ENCODE peak calls at places on chromosomes 7 and 10, in eight cellular contexts. A is SK-N-SH, F is HCT116, V is MM.1S, X is GM23248, J is OCI-LY7, P is GM23338, G is hepatocyte. W is an unnamed sample. For H3K4me1, the result is how much of the 10 kb centered on the place peaks cover.

GRCh38 chr7:142614116-142614515 is 135.2 kb upstream of the PRSS1 start:
- DNase-seq in A (no peak), F (no peak), V (no peak), X (peak), J (no peak), P (no peak), G (no peak), W (peak)

GRCh38 chr10:71727429-71728217 is 8.0 kb upstream of the C10orf105 start:
- DNase-seq in A (peak), F (no peak), V (peak), X (peak), J (peak), P (no peak), G (peak), W (peak)

GRCh38 chr10:131422731-131423130 is 111.2 kb upstream of the TCERG1L start:
- DNase-seq in A (no peak), F (no peak), V (no peak), X (no peak), J (no peak), P (no peak), G (no peak), W (no peak)

GRCh38 chr10:87978166-87978565 is 114.7 kb downstream of the PTEN start:
- DNase-seq in A (no peak), F (no peak), V (no peak), X (no peak), J (no peak), P (no peak), G (no peak), W (no peak)

GRCh38 chr7:70347463-70347855 is 749.2 kb downstream of the AUTS2 start:
- DNase-seq in A (no peak), F (no peak), V (no peak), X (no peak), J (no peak), P (no peak), G (no peak), W (no peak)

GRCh38 chr10:73076361-73077183 is 20.1 kb downstream of the P4HA1 start:
- DNase-seq in A (no peak), F (no peak), V (no peak), X (peak), J (peak), P (peak), G (peak), W (peak)

GRCh38 chr7:19404912-19405329 is 259.7 kb upstream of the FERD3L start:
- DNase-seq in A (no peak), F (peak), V (no peak), X (peak), J (no peak), P (peak), G (peak), W (peak)

GRCh38 chr10:69279110-69279509 is 814 bp downstream of the HK1 start:
- DNase-seq in A (no peak), F (no peak), V (no peak), X (no peak), J (peak), P (no peak), G (no peak), W (no peak)

GRCh38 chr7:20535541-20535940 is 79.9 kb upstream of the ABCB5 start:
- DNase-seq in A (no peak), F (no peak), V (no peak), X (no peak), J (no peak), P (no peak), G (no peak), W (no peak)

GRCh38 chr10:72331575-72332422 is 22.9 kb downstream of the DNAJB12 start:
- DNase-seq in A (peak), F (peak), V (peak), X (peak), J (peak), P (peak), G (peak), W (peak)

GRCh38 chr10:87844837-87845623 is 18.3 kb downstream of the KLLN start:
- DNase-seq in A (no peak), F (no peak), V (no peak), X (peak), J (no peak), P (no peak), G (peak), W (peak)

GRCh38 chr10:112898540-112899395 is 51.3 kb upstream of the TCF7L2 start:
- DNase-seq in A (no peak), F (peak), V (no peak), X (peak), J (no peak), P (peak), G (peak), W (no peak)

GRCh38 chr10:68179016-68179415 is 52.9 kb downstream of the ATOH7 start:
- DNase-seq in A (no peak), F (no peak), V (no peak), X (no peak), J (no peak), P (no peak), G (no peak), W (no peak)

GRCh38 chr7:92837214-92837749 is 909 bp upstream of the CDK6 start:
- DNase-seq in A (peak), F (no peak), V (no peak), X (peak), J (no peak), P (no peak), G (no peak), W (peak)

GRCh38 chr7:140924019-140924820 is 509 bp downstream of the BRAF start:
- DNase-seq in A (peak), F (peak), V (peak), X (peak), J (peak), P (peak), G (peak), W (peak)

DNA sequence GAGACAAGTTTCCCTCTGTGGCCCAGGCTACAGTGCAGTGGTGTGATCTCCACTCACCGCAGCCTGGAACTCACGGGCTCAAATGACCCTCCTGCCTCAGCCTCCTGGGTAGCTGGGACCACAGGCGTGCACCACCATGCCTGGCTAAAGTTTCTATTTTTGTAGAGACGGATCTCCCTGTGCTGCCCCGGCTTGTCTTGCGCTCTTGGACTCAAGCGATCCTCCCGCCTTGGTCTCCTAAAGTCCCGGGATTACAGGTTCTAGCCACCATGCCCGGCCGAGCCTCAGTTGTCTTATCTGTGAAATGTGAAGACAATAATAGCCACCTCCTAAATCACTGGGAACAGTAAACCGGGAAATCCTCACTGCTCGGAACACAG is 88.1 kb downstream of the FOXL3 start:
- DNase-seq in A (no peak), F (no peak), V (no peak), X (no peak), J (no peak), P (no peak), G (no peak), W (no peak)
- TF ChIP-seq EZH2phosphoT487 in A (no peak), F (no peak), V (no peak), X (no peak), J (no peak), P (no peak), G (no peak), W (no peak)

DNA sequence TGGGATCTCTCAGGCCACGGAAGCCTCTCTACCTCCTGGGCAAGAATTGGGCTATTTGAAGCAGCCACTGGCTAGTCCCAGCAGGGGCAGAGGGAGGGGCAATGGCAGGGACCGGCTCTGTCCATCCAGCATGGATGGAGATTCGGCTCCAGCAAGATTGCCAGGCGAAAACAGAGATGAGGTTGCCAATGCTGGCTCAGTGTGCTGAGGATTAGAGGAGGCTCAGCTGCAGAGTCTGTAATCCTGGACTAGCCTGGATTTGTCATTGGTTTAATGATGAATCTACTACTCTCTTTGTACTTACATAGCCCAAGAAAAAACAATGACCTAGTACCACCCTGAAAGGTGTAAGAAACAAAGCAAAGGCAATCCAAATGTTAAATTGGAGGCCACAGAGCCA is 112.2 kb upstream of the PDCD4 start:
- DNase-seq in A (no peak), F (no peak), V (no peak), X (no peak), J (no peak), P (no peak), G (no peak), W (no peak)
- H3K4me1 ChIP-seq in A (under half), F (under half), V (under half), X (under half), J (under half), P (under half), G (under half), W (under half)

GRCh38 chr7:120990468-120991118 is 2.1 kb downstream of the CPED1 start:
- DNase-seq in A (peak), F (no peak), V (no peak), X (peak), J (no peak), P (no peak), G (no peak), W (no peak)
- TF ChIP-seq EZH2phosphoT487 in A (no peak), F (no peak), V (no peak), X (no peak), J (no peak), P (no peak), G (no peak), W (no peak)

DNA sequence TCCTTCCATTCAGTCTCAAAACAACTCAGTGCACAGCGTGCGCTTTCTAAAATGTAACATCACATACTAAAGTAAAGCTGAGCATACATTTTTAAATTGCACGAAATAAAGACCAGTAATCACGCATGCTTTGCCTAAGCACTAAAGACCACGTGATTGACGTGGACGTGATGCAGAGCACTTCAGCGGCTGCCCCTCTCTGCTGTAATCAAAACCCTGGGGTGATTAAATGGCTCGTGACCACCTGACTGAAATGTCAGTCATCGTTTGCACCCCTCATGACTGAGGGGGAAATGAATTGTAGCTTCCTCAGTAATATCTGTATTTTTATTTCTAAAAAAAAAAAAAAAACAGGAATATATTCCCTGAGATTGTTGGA is 148.0 kb upstream of the RSU1 start:
- DNase-seq in A (no peak), F (no peak), V (no peak), X (no peak), J (no peak), P (no peak), G (no peak), W (no peak)
- H3K4me1 ChIP-seq in A (under half), F (under half), V (under half), X (under half), J (under half), P (under half), G (under half), W (under half)

DNA sequence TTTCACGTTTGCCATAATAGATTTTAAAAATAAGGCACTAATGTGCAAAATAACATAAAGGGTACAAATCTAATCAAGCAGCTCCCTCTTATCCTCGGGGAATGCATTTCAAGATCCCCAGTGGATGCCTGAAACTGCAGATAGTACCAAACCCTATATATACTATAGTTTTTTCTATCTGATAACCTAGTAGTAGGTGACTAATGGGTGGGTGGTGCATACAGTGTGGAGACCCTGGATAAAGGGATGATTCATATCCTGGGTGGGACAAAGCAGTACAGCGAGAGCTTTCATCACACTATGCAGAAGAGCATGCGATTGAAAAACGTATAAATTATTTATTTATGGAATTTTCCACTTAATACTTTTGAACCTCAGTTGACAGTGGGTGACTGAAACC is 464.5 kb downstream of the GRID1 start:
- DNase-seq in A (no peak), F (no peak), V (no peak), X (no peak), J (no peak), P (no peak), G (no peak), W (no peak)
- TF ChIP-seq EZH2phosphoT487 in A (no peak), F (no peak), V (no peak), X (no peak), J (no peak), P (no peak), G (no peak), W (no peak)

DNA sequence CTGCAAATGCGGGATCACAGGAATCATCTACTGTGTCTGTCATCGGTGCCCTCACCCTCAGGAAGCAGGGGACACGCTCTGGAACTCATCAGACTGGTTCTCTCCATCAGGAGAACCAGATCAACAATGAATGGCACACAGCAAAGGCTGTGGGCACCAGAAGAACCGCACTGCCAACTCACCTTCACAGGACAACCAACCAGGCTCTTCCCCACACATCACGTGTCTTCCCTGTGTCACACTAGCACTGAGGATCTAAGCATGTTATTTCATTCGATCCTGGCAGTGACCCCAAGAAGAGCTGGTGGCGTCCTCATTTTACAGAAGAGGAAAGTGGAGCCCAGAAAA is 106.1 kb downstream of the TNS3 start:
- DNase-seq in A (no peak), F (no peak), V (peak), X (no peak), J (no peak), P (no peak), G (no peak), W (peak)
- H3K4me1 ChIP-seq in A (under half), F (half or more), V (half or more), X (under half), J (under half), P (under half), G (half or more), W (under half)

DNA sequence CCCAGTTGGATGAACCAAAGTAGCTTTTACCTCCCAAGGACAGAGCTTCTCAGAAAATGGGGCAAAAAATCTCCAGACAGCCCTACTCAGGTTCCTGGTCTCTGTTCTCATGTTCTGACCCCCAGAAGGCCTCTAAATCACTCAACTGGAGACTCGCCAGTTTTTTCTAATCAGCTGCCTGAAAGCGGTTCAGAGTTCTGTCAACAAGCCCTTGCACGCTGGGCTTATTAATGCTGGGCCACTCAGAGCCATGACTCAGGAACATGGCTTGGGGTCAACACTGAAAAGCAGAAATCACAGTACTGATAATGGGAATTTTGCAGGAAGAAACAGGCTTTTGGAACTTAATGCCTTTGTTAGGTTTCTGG is 15.3 kb downstream of the ECHDC3 start:
- DNase-seq in A (peak), F (no peak), V (no peak), X (peak), J (no peak), P (no peak), G (peak), W (peak)
- TF ChIP-seq EZH2phosphoT487 in A (no peak), F (no peak), V (no peak), X (no peak), J (no peak), P (no peak), G (no peak), W (no peak)

GRCh38 chr7:152333134-152333533 is 102.7 kb downstream of the KMT2C start:
- DNase-seq in A (no peak), F (no peak), V (no peak), X (no peak), J (no peak), P (no peak), G (no peak), W (no peak)

GRCh38 chr7:152328234-152328633 is 107.6 kb downstream of the KMT2C start:
- DNase-seq in A (no peak), F (no peak), V (no peak), X (no peak), J (no peak), P (no peak), G (no peak), W (no peak)

GRCh38 chr7:152330827-152331226 is 105.0 kb downstream of the KMT2C start:
- DNase-seq in A (no peak), F (no peak), V (no peak), X (peak), J (no peak), P (no peak), G (no peak), W (no peak)

DNA sequence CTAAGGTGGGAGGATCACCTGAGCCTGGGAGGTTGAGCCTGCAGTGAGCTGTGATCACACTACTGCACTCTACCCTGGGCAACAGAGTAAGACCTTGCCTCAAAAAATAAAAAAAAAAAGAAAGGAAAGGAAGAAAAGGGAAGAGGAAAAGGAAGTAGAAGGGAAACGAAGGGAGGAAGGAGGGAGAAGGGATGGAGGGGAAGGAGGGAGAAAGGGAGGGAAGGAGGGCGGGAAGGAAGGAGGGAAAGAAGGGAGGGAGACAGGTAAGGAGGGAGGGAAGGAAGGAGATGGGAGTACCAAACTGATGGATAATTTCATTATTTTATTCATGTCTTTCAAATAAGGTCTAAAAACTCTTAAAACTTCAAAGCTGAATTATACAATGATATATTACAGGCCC is 106.3 kb downstream of the KMT2C start:
- DNase-seq in A (no peak), F (no peak), V (no peak), X (no peak), J (no peak), P (no peak), G (no peak), W (no peak)
- H3K4me1 ChIP-seq in A (under half), F (under half), V (under half), X (under half), J (under half), P (under half), G (under half), W (under half)

GRCh38 chr7:4025211-4025610 is 656.9 kb upstream of the FOXK1 start:
- DNase-seq in A (no peak), F (no peak), V (no peak), X (no peak), J (no peak), P (no peak), G (no peak), W (no peak)
- TF ChIP-seq EZH2phosphoT487 in A (no peak), F (no peak), V (no peak), X (no peak), J (no peak), P (no peak), G (no peak), W (no peak)

GRCh38 chr10:22600516-22600915 is 113.9 kb downstream of the PIP4K2A start:
- DNase-seq in A (no peak), F (no peak), V (no peak), X (no peak), J (no peak), P (no peak), G (no peak), W (no peak)
- H3K4me1 ChIP-seq in A (under half), F (under half), V (under half), X (under half), J (half or more), P (under half), G (under half), W (under half)